ENCODE peak calls at places on chromosomes 3 and 15, in nine cellular contexts. H is HEK293T, F is GM03348, N is NCI-H1092, T is K562, L is neural crest cell, E is sciatic nerve, V is myocyte, K is IMR-90. M is an unnamed sample.
A peak's percentile ranks its signal among the peaks of the same experiment; 100 is the strongest.

GRCh38 chr3:79247367-79248103 is 520.3 kb downstream of the ROBO1 start:
- DNase-seq in H (no peak), V (peak; percentile 10), L (no peak), E (no peak), F (peak; percentile 11), N (no peak), T (no peak), K (peak; percentile 84), M (no peak)

GRCh38 chr15:92879949-92880725 is 20.0 kb upstream of the CHD2 start:
- DNase-seq in E (no peak), L (no peak), V (no peak), F (no peak), H (no peak), K (no peak), N (no peak), T (no peak), M (no peak)

GRCh38 chr3:159881828-159882309 is 106.8 kb upstream of the IL12A start:
- DNase-seq in E (no peak), H (peak; percentile 20), F (no peak), V (peak; percentile 61), T (no peak), K (no peak), L (no peak), N (no peak), M (no peak)

GRCh38 chr3:178146406-178146831 is 389.8 kb upstream of the KCNMB2 start:
- DNase-seq in N (peak; percentile 26), L (no peak), F (peak; percentile 7), T (no peak), K (no peak), V (no peak), E (no peak), H (no peak), M (no peak)

GRCh38 chr15:84894743-84895425 is 10.4 kb downstream of the SLC28A1 start:
- DNase-seq in V (no peak), F (no peak), T (no peak), E (no peak), K (no peak), L (no peak), N (no peak), H (no peak), M (no peak)

GRCh38 chr15:56772868-56773639 is 39.7 kb upstream of the ZNF280D start:
- DNase-seq in F (no peak), N (no peak), L (no peak), K (peak; percentile 74), H (no peak), E (no peak), V (peak; percentile 73), T (no peak), M (no peak)

GRCh38 chr3:171967137-171967783 is 72.1 kb upstream of the FNDC3B start:
- DNase-seq in V (peak; percentile 69), L (no peak), E (no peak), K (peak; percentile 90), H (no peak), T (peak; percentile 56), F (peak; percentile 74), N (no peak), M (peak; percentile 88)

GRCh38 chr15:58962662-58963565 is 24.5 kb upstream of the RNF111 start:
- DNase-seq in N (no peak), H (no peak), E (no peak), T (no peak), F (peak; percentile 40), L (no peak), K (no peak), V (no peak), M (no peak)

GRCh38 chr15:80234883-80235282 is 17.1 kb downstream of the CTXND1 start:
- DNase-seq in K (peak; percentile 14), L (peak; percentile 34), N (no peak), E (no peak), H (peak; percentile 36), V (peak; percentile 24), F (peak; percentile 61), T (peak; percentile 56), M (peak; percentile 16)

GRCh38 chr3:122493296-122493695 is 21.4 kb downstream of the KPNA1 start:
- DNase-seq in K (peak; percentile 47), T (no peak), N (no peak), F (peak; percentile 54), L (no peak), H (no peak), E (no peak), V (peak; percentile 41), M (peak; percentile 51)

GRCh38 chr3:127734754-127735473 is 62.2 kb downstream of the ABTB1 start:
- DNase-seq in N (no peak), K (peak; percentile 98), V (peak; percentile 94), E (peak; percentile 73), L (no peak), H (no peak), T (no peak), F (peak; percentile 94), M (peak; percentile 78)

GRCh38 chr3:124770341-124771082 is 40.3 kb downstream of the UMPS start:
- DNase-seq in T (no peak), N (no peak), V (peak; percentile 90), E (peak; percentile 68), H (peak; percentile 23), K (no peak), F (no peak), L (no peak), M (no peak)

GRCh38 chr3:161409858-161410257 is 38.5 kb upstream of the SPTSSB start:
- DNase-seq in E (no peak), H (no peak), T (no peak), V (no peak), L (no peak), K (no peak), N (no peak), F (no peak), M (no peak)

GRCh38 chr15:24961967-24962366 is 7.2 kb downstream of the SNRPN start:
- DNase-seq in H (no peak), T (no peak), K (no peak), F (no peak), N (no peak), E (no peak), L (no peak), V (no peak), M (no peak)

GRCh38 chr3:126436826-126437717 is 38.6 kb downstream of the ZXDC start:
- DNase-seq in K (no peak), N (no peak), L (no peak), V (no peak), H (no peak), F (no peak), T (no peak), E (peak; percentile 51), M (no peak)

GRCh38 chr15:81191701-81192100 is 5.0 kb upstream of the IL16 start:
- DNase-seq in V (no peak), N (no peak), L (no peak), F (no peak), K (no peak), E (no peak), H (no peak), T (no peak), M (no peak)

GRCh38 chr15:78182821-78183220 is 33.7 kb downstream of the IDH3A start:
- DNase-seq in N (no peak), E (no peak), K (no peak), T (no peak), H (no peak), F (no peak), V (no peak), L (no peak), M (no peak)

GRCh38 chr3:141331370-141332318 is 36.7 kb upstream of the ZBTB38 start:
- DNase-seq in E (peak; percentile 67), H (peak; percentile 22), F (peak; percentile 90), T (peak; percentile 86), K (peak; percentile 99), N (no peak), V (peak; percentile 96), L (no peak), M (peak; percentile 14)

GRCh38 chr3:190108789-190109188 is 11.9 kb downstream of the P3H2 start:
- DNase-seq in N (no peak), L (no peak), E (no peak), K (no peak), H (no peak), T (no peak), V (no peak), F (no peak), M (no peak)